ENCODE peak calls at places on chromosomes 3 and 15, in six cellular contexts. A is trophoblast cell, R is neuronal stem cell, F is H1, H is IMR-90, T is mesenchymal stem cell. E is an unnamed sample.

GRCh38 chr3:31624054-31624709 is 91.5 kb downstream of the STT3B start:
- DNase-seq in A (no peak), R (no peak), F (no peak), H (no peak), T (no peak), E (no peak)

GRCh38 chr15:59222106-59222505 is 15.5 kb downstream of the LDHAL6B start:
- DNase-seq in A (peak), R (no peak), F (no peak), H (peak), T (peak), E (no peak)

GRCh38 chr3:139764936-139765335 is 87.2 kb upstream of the NMNAT3 start:
- DNase-seq in A (peak), R (no peak), F (no peak), H (peak), T (peak), E (no peak)

GRCh38 chr3:138187296-138188012 is at the start of gene ARMC8:
- DNase-seq in A (peak), R (peak), F (no peak), H (no peak), T (peak), E (no peak)

GRCh38 chr3:173306110-173306509 is 91.4 kb upstream of the NLGN1 start:
- DNase-seq in A (no peak), R (no peak), F (no peak), H (no peak), T (no peak), E (no peak)

GRCh38 chr15:48603123-48603500 is 42.4 kb downstream of the FBN1 start:
- DNase-seq in A (peak), R (no peak), F (peak), H (no peak), T (no peak), E (no peak)

GRCh38 chr15:77907824-77908751 is 169.4 kb downstream of the TBC1D2B start:
- DNase-seq in A (peak), R (no peak), F (no peak), H (peak), T (peak), E (peak)

GRCh38 chr3:148591525-148591924 is 106.2 kb upstream of the AGTR1 start:
- DNase-seq in A (no peak), R (no peak), F (no peak), H (no peak), T (no peak), E (no peak)

GRCh38 chr3:57091471-57091870 is 31.0 kb downstream of the SPATA12 start:
- DNase-seq in A (no peak), R (no peak), F (no peak), H (peak), T (peak), E (no peak)

GRCh38 chr3:106392905-106393304 is 524.1 kb upstream of the CBLB start:
- DNase-seq in A (no peak), R (no peak), F (no peak), H (peak), T (peak), E (no peak)

GRCh38 chr3:129016366-129016724 is 15.2 kb downstream of the EFCC1 start:
- DNase-seq in A (no peak), R (no peak), F (no peak), H (no peak), T (no peak), E (no peak)

GRCh38 chr3:110344897-110345767 is 726.5 kb upstream of the NECTIN3 start:
- DNase-seq in A (no peak), R (no peak), F (no peak), H (peak), T (peak), E (no peak)

GRCh38 chr15:62071711-62072308 is 5.0 kb downstream of the C2CD4A start:
- DNase-seq in A (peak), R (no peak), F (no peak), H (peak), T (peak), E (no peak)

GRCh38 chr3:183253961-183254815 is 1.1 kb downstream of the B3GNT5 start:
- DNase-seq in A (peak), R (no peak), F (no peak), H (peak), T (peak), E (no peak)
- H4K8ac ChIP-seq in A (peak), R (no peak), F (peak), H (no peak), T (peak), E (no peak)

GRCh38 chr3:123584284-123584987 is 417 bp downstream of the HACD2 start:
- DNase-seq in A (peak), R (no peak), F (no peak), H (no peak), T (peak), E (no peak)
- H2BK5ac ChIP-seq in A (peak), R (peak), F (no peak), H (peak), T (no peak), E (no peak)

GRCh38 chr3:52453496-52454234 is at the start of gene TNNC1:
- DNase-seq in A (peak), R (no peak), F (no peak), H (no peak), T (no peak), E (peak)

GRCh38 chr3:52455283-52456168 is at the start of gene NISCH:
- DNase-seq in A (peak), R (peak), F (no peak), H (peak), T (peak), E (peak)

GRCh38 chr3:52452570-52453221 is 1.1 kb downstream of the TNNC1 start:
- DNase-seq in A (no peak), R (no peak), F (no peak), H (no peak), T (no peak), E (peak)

GRCh38 chr3:52454938-52455282 is 494 bp upstream of the NISCH start:
- DNase-seq in A (no peak), R (no peak), F (no peak), H (no peak), T (no peak), E (no peak)

GRCh38 chr3:52454235-52454937 is 545 bp upstream of the TNNC1 start:
- DNase-seq in A (no peak), R (no peak), F (no peak), H (no peak), T (no peak), E (peak)
- H3K14ac ChIP-seq in A (no peak), R (no peak), F (no peak), H (peak), T (no peak), E (no peak)

DNA sequence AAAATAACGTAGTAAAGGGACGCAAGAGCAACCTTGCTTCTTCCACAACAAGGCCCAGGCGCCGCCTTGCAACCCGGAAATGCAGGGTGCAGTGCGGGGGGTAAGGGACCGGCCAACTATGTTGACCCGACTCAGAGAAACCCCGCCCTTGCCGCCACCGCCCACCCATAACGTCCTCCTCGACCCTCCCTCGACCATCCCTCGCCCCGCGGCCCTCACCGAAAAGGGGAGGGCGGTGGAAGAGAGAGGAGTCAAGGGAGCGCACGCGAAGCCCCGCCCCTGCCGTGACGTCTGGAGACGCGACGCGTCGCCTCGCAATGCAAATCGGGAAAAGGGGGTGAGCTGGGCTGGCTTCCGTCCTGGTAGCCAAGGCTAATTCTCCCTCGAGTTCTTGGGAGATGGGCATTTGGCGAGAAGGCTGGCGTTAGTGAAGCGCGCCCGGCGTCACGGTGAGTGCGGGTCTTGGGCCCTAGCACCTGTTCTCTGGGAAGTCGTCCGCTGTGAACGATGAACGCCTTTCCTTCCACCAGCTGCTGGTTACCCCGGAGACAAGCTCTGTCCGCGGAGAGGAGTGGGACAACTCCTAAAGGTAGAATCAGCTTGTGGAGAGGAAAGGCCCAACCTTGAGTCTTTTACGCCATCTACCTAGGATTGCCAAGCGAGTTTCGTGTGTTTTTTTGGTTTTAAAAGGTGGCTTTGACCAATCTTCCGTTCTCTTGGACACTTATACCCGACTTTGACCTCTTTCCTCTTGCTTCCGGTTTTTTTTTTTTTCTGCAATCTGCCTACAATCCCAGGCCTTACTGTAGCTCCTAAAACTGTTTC is at the start of gene USP8:
- DNase-seq in A (peak), R (peak), F (peak), H (peak), T (peak), E (peak)
- H4K8ac ChIP-seq in A (peak), R (peak), F (peak), H (peak), T (peak), E (no peak)

GRCh38 chr3:122777077-122777476 is 16.6 kb downstream of the HSPBAP1 start:
- DNase-seq in A (no peak), R (no peak), F (no peak), H (no peak), T (no peak), E (no peak)

GRCh38 chr3:122774564-122774963 is 19.1 kb downstream of the HSPBAP1 start:
- DNase-seq in A (peak), R (no peak), F (no peak), H (peak), T (peak), E (no peak)

GRCh38 chr3:122777563-122777962 is 16.1 kb downstream of the HSPBAP1 start:
- DNase-seq in A (no peak), R (no peak), F (no peak), H (no peak), T (no peak), E (no peak)

GRCh38 chr3:122773856-122774535 is 19.6 kb downstream of the HSPBAP1 start:
- DNase-seq in A (peak), R (no peak), F (no peak), H (no peak), T (no peak), E (no peak)

GRCh38 chr3:122776675-122777074 is 17.0 kb downstream of the HSPBAP1 start:
- DNase-seq in A (no peak), R (no peak), F (no peak), H (no peak), T (no peak), E (no peak)
- H2BK5ac ChIP-seq in A (no peak), R (no peak), F (no peak), H (no peak), T (no peak), E (no peak)

E was measured in H9.